ENCODE peak calls at places on chromosomes 16 and 17, in eight cellular contexts. W is A673; H is uterus; S is cardiac muscle cell; Z is Panc1; D is CD8-positive, alpha-beta T cell; N is left ventricle myocardium inferior; P is upper lobe of right lung. M is an unnamed sample. For H3K4me1, the result is how much of the 10 kb centered on the place peaks cover.

GRCh38 chr17:8126306-8127066 is 2.6 kb upstream of the HES7 start:
- DNase-seq in Z (no peak), D (no peak), N (no peak), S (no peak), P (peak), W (peak), H (peak), M (peak)

GRCh38 chr16:66474750-66475199 is 47.7 kb downstream of the BEAN1 start:
- DNase-seq in D (no peak), P (no peak), W (peak), N (no peak), Z (no peak), H (no peak), S (no peak), M (no peak)

GRCh38 chr17:40841246-40841645 is 18.8 kb upstream of the KRT10 start:
- DNase-seq in N (no peak), Z (no peak), D (no peak), H (no peak), S (no peak), P (no peak), W (no peak), M (no peak)

GRCh38 chr16:28063611-28064061 is at the start of gene GSG1L:
- DNase-seq in S (no peak), H (no peak), P (no peak), N (no peak), Z (no peak), W (peak), D (no peak), M (no peak)

GRCh38 chr17:21283482-21284318 is 811 bp upstream of the MAP2K3 start:
- DNase-seq in Z (no peak), H (peak), W (no peak), S (peak), N (no peak), P (no peak), D (no peak), M (no peak)

GRCh38 chr16:11621920-11622651 is 35.4 kb upstream of the LITAF start:
- DNase-seq in Z (no peak), W (no peak), D (peak), H (no peak), P (peak), N (no peak), S (no peak), M (no peak)

GRCh38 chr17:81526662-81527571 is 1.3 kb upstream of the FSCN2 start:
- DNase-seq in H (no peak), P (no peak), D (no peak), N (no peak), S (no peak), W (no peak), Z (no peak), M (no peak)

GRCh38 chr16:68700120-68700519 is 37.0 kb upstream of the CDH1 start:
- DNase-seq in P (no peak), S (peak), Z (no peak), W (no peak), D (no peak), N (no peak), H (no peak), M (no peak)

GRCh38 chr16:83675136-83675535 is 132.6 kb upstream of the HSBP1 start:
- DNase-seq in P (no peak), W (no peak), Z (no peak), D (no peak), N (no peak), S (peak), H (no peak), M (no peak)

GRCh38 chr17:50356892-50357510 is 11.1 kb downstream of the XYLT2 start:
- DNase-seq in H (no peak), Z (no peak), P (no peak), N (no peak), D (no peak), W (no peak), S (no peak), M (no peak)

GRCh38 chr17:16872836-16873653 is 98.9 kb downstream of the TNFRSF13B start:
- DNase-seq in Z (no peak), N (no peak), P (peak), S (peak), H (peak), D (no peak), W (peak), M (peak)

GRCh38 chr17:77376795-77377751 is 236.3 kb downstream of the SEC14L1 start:
- DNase-seq in P (peak), S (peak), W (no peak), Z (no peak), H (no peak), N (peak), D (no peak), M (peak)

GRCh38 chr17:718075-718474 is 3.4 kb upstream of the VPS53 start:
- DNase-seq in H (no peak), Z (no peak), S (no peak), P (no peak), N (no peak), D (no peak), W (no peak), M (no peak)

GRCh38 chr17:71392715-71393567 is 727.9 kb upstream of the SOX9 start:
- DNase-seq in S (no peak), P (no peak), W (no peak), H (no peak), D (no peak), N (no peak), Z (no peak), M (no peak)

GRCh38 chr17:82489117-82489516 is 30.4 kb upstream of the FOXK2 start:
- DNase-seq in S (peak), D (no peak), W (no peak), N (peak), Z (no peak), H (peak), P (no peak), M (no peak)

GRCh38 chr16:54511181-54511731 is 224.7 kb upstream of the IRX3 start:
- DNase-seq in P (no peak), Z (no peak), W (no peak), N (no peak), S (peak), H (no peak), D (no peak), M (no peak)

GRCh38 chr17:39767147-39767546 is 29.4 kb downstream of the GRB7 start:
- DNase-seq in D (no peak), Z (no peak), P (no peak), W (no peak), S (no peak), N (no peak), H (no peak), M (no peak)

GRCh38 chr17:39092672-39093250 is 58.7 kb downstream of the PLXDC1 start:
- DNase-seq in S (no peak), N (no peak), W (peak), D (no peak), H (no peak), Z (no peak), P (no peak), M (no peak)

GRCh38 chr17:30112794-30113193 is 3.8 kb upstream of the NSRP1 start:
- DNase-seq in N (no peak), Z (no peak), P (no peak), H (no peak), D (no peak), W (no peak), S (no peak), M (no peak)

GRCh38 chr17:17757391-17757791 is 76.1 kb downstream of the RAI1 start:
- DNase-seq in P (no peak), D (no peak), Z (no peak), W (no peak), H (no peak), N (no peak), S (no peak), M (no peak)

GRCh38 chr17:57370051-57370581 is 113.8 kb downstream of the MSI2 start:
- DNase-seq in N (no peak), W (no peak), H (no peak), P (no peak), S (peak), Z (no peak), D (no peak), M (no peak)

GRCh38 chr17:38585056-38585804 is 20.5 kb downstream of the SRCIN1 start:
- DNase-seq in D (no peak), P (no peak), H (no peak), N (no peak), S (no peak), W (no peak), Z (no peak), M (no peak)

GRCh38 chr17:59859444-59860025 is 33.2 kb downstream of the TUBD1 start:
- DNase-seq in N (no peak), H (no peak), S (peak), P (no peak), Z (no peak), W (peak), D (no peak), M (no peak)

GRCh38 chr16:64250866-64251265 is 871.0 kb downstream of the CDH11 start:
- DNase-seq in P (no peak), S (peak), W (no peak), Z (no peak), H (no peak), D (no peak), N (peak), M (no peak)

GRCh38 chr17:42848093-42848492 is 2.9 kb upstream of the AOC3 start:
- DNase-seq in D (no peak), N (no peak), Z (no peak), H (no peak), W (no peak), S (no peak), P (no peak), M (no peak)

GRCh38 chr16:9159839-9160550 is 68.6 kb downstream of the HAPSTR1 start:
- DNase-seq in S (peak), P (peak), D (no peak), N (peak), H (peak), W (peak), Z (peak), M (peak)

GRCh38 chr16:81545470-81546175 is 101.0 kb downstream of the CMIP start:
- DNase-seq in P (peak), H (no peak), S (no peak), Z (no peak), D (no peak), N (no peak), W (no peak), M (no peak)

GRCh38 chr16:11913425-11914079 is 2.2 kb downstream of the GSPT1 start:
- DNase-seq in H (no peak), N (no peak), Z (no peak), D (peak), P (no peak), W (no peak), S (peak), M (no peak)

GRCh38 chr16:65268331-65268730 is 146.5 kb upstream of the CDH11 start:
- DNase-seq in H (no peak), S (peak), N (no peak), P (no peak), Z (no peak), W (no peak), D (no peak), M (no peak)

GRCh38 chr17:28484296-28484695 is 10.9 kb downstream of the SLC13A2 start:
- DNase-seq in S (no peak), H (no peak), P (no peak), W (no peak), N (no peak), Z (no peak), D (no peak), M (no peak)

GRCh38 chr17:73250851-73251640 is 10.6 kb downstream of the CPSF4L start:
- DNase-seq in S (no peak), D (no peak), P (no peak), N (no peak), H (no peak), W (no peak), Z (no peak), M (peak)

GRCh38 chr17:54967621-54968258 is 714 bp downstream of the COX11 start:
- DNase-seq in P (no peak), H (no peak), Z (peak), N (no peak), W (peak), S (peak), D (no peak), M (no peak)

GRCh38 chr16:1020591-1020990 is 39.0 kb downstream of the SOX8 start:
- DNase-seq in H (no peak), Z (no peak), S (no peak), N (no peak), P (no peak), D (no peak), W (no peak), M (no peak)

GRCh38 chr17:17151962-17152361 is 54.2 kb downstream of the PLD6 start:
- DNase-seq in P (peak), W (peak), S (peak), D (no peak), Z (peak), H (peak), N (peak), M (peak)

GRCh38 chr17:18987230-18987610 is 17.3 kb downstream of the FAM83G start:
- DNase-seq in W (no peak), H (no peak), N (no peak), D (no peak), S (no peak), P (no peak), Z (no peak), M (no peak)

GRCh38 chr17:27747462-27748359 is 52.6 kb downstream of the NOS2 start:
- DNase-seq in H (no peak), D (no peak), P (no peak), N (no peak), Z (no peak), S (no peak), W (peak), M (no peak)

GRCh38 chr17:8739104-8739503 is 5.5 kb downstream of the CCDC42 start:
- DNase-seq in P (no peak), N (no peak), D (no peak), H (no peak), Z (no peak), S (no peak), W (no peak), M (no peak)

GRCh38 chr17:62968445-62968923 is 2.4 kb downstream of the TANC2 start:
- DNase-seq in Z (peak), D (no peak), W (peak), S (peak), N (no peak), H (no peak), P (no peak), M (peak)

GRCh38 chr16:75854117-75854516 is 127.8 kb upstream of the CPHXL start:
- DNase-seq in H (no peak), W (no peak), Z (no peak), N (no peak), D (no peak), S (no peak), P (no peak), M (no peak)

GRCh38 chr17:82399030-82399429 is 19.1 kb upstream of the HEXD start:
- DNase-seq in S (peak), N (peak), D (no peak), H (peak), W (peak), Z (no peak), P (no peak), M (peak)

GRCh38 chr17:48612854-48613691 is 2.0 kb downstream of the HOXB8 start:
- DNase-seq in D (no peak), P (no peak), S (no peak), W (peak), Z (no peak), H (no peak), N (no peak), M (no peak)

GRCh38 chr17:48610282-48611211 is at the start of gene HOXB7:
- DNase-seq in H (peak), S (no peak), D (peak), Z (no peak), W (peak), P (peak), N (peak), M (peak)

GRCh38 chr17:48612456-48612853 is 1.6 kb upstream of the HOXB7 start:
- DNase-seq in N (no peak), H (no peak), P (no peak), S (no peak), D (no peak), W (peak), Z (no peak), M (no peak)

GRCh38 chr17:48611213-48611612 is 396 bp upstream of the HOXB7 start:
- DNase-seq in P (no peak), S (no peak), W (peak), N (no peak), H (no peak), D (no peak), Z (no peak), M (no peak)

DNA sequence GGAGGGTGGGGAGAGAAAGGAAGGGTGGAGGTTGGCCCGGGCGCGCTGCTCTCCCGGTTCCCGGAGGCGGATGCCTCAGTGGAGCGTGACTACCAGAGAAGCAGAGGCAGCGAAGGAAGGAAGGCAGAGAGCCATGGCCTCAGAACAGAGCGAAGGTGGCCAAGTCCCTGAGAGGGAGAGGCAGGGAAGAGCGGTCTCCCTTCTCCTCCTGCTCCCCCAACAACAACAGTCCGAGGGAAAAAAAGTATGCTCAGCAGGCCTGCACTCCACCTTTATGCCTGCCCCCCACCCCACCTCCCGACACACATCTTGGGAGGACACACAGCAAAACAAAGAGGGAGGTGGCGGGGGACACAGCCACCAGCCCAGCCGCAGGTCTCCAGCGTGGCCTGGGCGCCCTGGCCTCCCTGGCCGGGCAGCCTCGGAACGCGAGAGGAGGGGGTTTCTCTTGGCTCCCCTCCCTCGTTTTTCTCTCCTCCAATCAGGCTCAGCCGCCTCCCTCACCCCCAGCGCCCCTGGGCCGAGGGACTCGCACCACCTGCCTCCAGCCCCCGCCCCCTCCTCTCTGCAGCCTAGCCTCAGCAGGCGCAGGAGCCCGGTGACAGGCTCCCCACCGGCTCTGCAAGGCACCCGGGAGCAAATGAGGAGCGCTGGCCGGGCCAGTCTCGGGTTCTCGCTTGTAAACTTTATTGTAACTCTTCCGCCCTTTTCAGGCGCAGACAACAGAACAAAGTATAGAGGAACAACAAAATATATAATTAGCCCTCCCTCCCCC is 1.1 kb upstream of the HOXB7 start:
- DNase-seq in Z (no peak), W (peak), N (no peak), D (no peak), P (no peak), H (no peak), S (no peak), M (no peak)
- H3K4me1 ChIP-seq in Z (half or more), W (under half), N (half or more), D (under half), P (under half), H (under half), S (under half), M (under half)

GRCh38 chr16:24409045-24409444 is 130.3 kb upstream of the RBBP6 start:
- DNase-seq in D (no peak), Z (no peak), P (no peak), W (peak), N (no peak), S (no peak), H (no peak), M (no peak)
- TF ChIP-seq CTCF in D (no peak), Z (peak), P (no peak), W (peak), N (no peak), S (no peak), H (no peak), M (no peak)

DNA sequence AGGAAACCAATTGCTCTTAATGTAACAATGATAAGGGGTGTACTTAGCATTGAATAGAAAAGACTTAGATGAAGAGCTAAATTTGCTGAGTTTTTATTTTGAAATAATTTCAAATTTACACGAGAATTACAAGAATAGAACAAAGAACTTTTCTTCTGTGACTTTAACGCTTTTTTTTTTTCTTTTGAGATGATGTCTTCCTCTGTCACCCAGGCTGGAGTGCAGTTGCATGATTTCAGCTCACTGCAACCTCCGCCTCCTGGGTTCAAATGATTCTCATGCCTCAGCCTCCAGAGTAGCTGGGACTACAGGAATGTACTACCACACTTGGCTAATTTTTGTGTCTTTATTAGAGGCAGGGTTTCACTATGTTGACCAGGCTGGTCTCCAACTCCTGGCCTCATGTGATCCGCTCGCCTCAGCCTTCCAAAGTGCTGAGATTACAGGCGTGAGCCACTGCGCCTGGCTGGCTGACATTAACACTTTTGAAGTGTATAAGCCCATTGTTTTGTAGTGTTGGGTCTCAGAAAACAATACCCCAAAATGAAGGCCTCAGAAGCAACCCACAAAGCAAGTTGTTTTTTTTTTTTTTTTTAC is 2.1 kb downstream of the TEN1 start:
- DNase-seq in D (no peak), P (peak), H (no peak), S (no peak), Z (no peak), W (no peak), N (no peak), M (no peak)
- H3K4me3 ChIP-seq in D (no peak), P (no peak), H (no peak), S (no peak), Z (no peak), W (no peak), N (no peak), M (no peak)

DNA sequence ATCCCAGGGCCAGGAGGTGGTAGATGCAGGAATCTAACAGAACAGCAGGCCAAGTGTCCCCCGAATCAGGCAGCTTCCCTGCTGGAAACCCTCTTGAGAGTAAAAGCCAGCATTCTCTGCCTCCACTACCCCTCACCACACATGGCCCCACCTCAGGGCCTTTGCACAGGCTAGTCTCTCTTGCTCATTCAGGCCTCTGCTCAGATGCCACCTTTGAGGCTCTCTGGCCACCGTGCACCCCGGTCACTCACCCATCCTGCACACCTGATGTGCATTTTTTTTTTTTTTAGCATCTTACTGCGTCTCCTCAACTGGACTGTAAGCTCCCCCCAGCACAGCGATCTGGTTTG is 34.5 kb upstream of the GSE1 start:
- DNase-seq in S (no peak), Z (no peak), P (no peak), N (no peak), W (no peak), D (no peak), H (no peak), M (no peak)
- H3K4me1 ChIP-seq in S (half or more), Z (half or more), P (half or more), N (half or more), W (half or more), D (under half), H (under half), M (under half)

GRCh38 chr17:67942810-67943209 is 53.5 kb downstream of the C17orf58 start:
- DNase-seq in D (no peak), W (peak), P (no peak), S (peak), N (no peak), H (no peak), Z (no peak), M (no peak)
- TF ChIP-seq CTCF in D (peak), W (peak), P (peak), S (peak), N (peak), H (peak), Z (peak), M (peak)

GRCh38 chr17:5565808-5566207 is 18.5 kb downstream of the NLRP1 start:
- DNase-seq in P (no peak), D (no peak), N (no peak), Z (no peak), H (no peak), W (no peak), S (no peak), M (no peak)
- H3K4me3 ChIP-seq in P (no peak), D (no peak), N (no peak), Z (no peak), H (no peak), W (no peak), S (no peak), M (no peak)

GRCh38 chr16:89159850-89160354 is 11.6 kb upstream of the CDH15 start:
- DNase-seq in S (no peak), W (no peak), Z (no peak), N (no peak), D (no peak), P (no peak), H (no peak), M (no peak)

GRCh38 chr16:89162314-89162713 is 9.2 kb upstream of the CDH15 start:
- DNase-seq in W (no peak), N (no peak), Z (no peak), S (no peak), P (no peak), H (no peak), D (no peak), M (no peak)

GRCh38 chr16:89161763-89162162 is 9.8 kb upstream of the CDH15 start:
- DNase-seq in Z (no peak), S (no peak), H (no peak), P (no peak), N (no peak), W (no peak), D (no peak), M (no peak)

GRCh38 chr16:89159174-89159849 is 12.2 kb upstream of the CDH15 start:
- DNase-seq in N (no peak), Z (no peak), H (no peak), W (no peak), P (no peak), S (no peak), D (no peak), M (no peak)

GRCh38 chr16:89160977-89161701 is 10.4 kb upstream of the CDH15 start:
- DNase-seq in Z (no peak), D (no peak), W (no peak), H (no peak), S (no peak), N (no peak), P (no peak), M (no peak)
- H3K4me1 ChIP-seq in Z (under half), D (under half), W (under half), H (under half), S (under half), N (under half), P (under half), M (under half)